ENCODE peak calls at places on chromosomes 13 and 19, in eight cellular contexts. V is cardiac muscle cell, C is foreskin fibroblast, Q is epithelial cell of esophagus, A is Peyer's patch, N is A549, W is suprapubic skin, B is upper lobe of right lung. D is an unnamed sample.

GRCh38 chr19:35027851-35028599 is 2.2 kb upstream of the SCN1B start:
- DNase-seq in V (no peak), C (peak; percentile 53), Q (no peak), A (no peak), N (no peak), W (no peak), B (no peak), D (no peak)

GRCh38 chr19:58569943-58570670 is 3.0 kb downstream of the MZF1 start:
- DNase-seq in V (no peak), C (no peak), Q (no peak), A (peak; percentile 11), N (no peak), W (peak; percentile 67), B (peak; percentile 57), D (peak; percentile 15)

GRCh38 chr13:109790951-109791605 is 4.7 kb upstream of the IRS2 start:
- DNase-seq in V (peak; percentile 52), C (peak; percentile 69), Q (peak; percentile 48), A (no peak), N (no peak), W (no peak), B (no peak), D (no peak)

GRCh38 chr19:16067205-16067938 is 8.9 kb upstream of the TPM4 start:
- DNase-seq in V (no peak), C (peak; percentile 61), Q (peak; percentile 96), A (no peak), N (no peak), W (peak; percentile 86), B (peak; percentile 88), D (no peak)

GRCh38 chr13:20525144-20525600 is 485 bp downstream of the CRYL1 start:
- DNase-seq in V (peak; percentile 29), C (peak; percentile 47), Q (peak; percentile 6), A (peak; percentile 29), N (no peak), W (peak; percentile 66), B (peak; percentile 69), D (no peak)

GRCh38 chr19:45275370-45275971 is 24.4 kb downstream of the MARK4 start:
- DNase-seq in V (no peak), C (peak; percentile 78), Q (no peak), A (no peak), N (no peak), W (no peak), B (no peak), D (no peak)

GRCh38 chr19:33797821-33798633 is 1.4 kb downstream of the KCTD15 start:
- DNase-seq in V (peak; percentile 81), C (peak; percentile 67), Q (peak; percentile 50), A (no peak), N (peak; percentile 67), W (no peak), B (no peak), D (no peak)

GRCh38 chr13:76829572-76830327 is 56.5 kb downstream of the KCTD12 start:
- DNase-seq in V (no peak), C (no peak), Q (no peak), A (no peak), N (no peak), W (no peak), B (no peak), D (no peak)

GRCh38 chr19:41570639-41571112 is 5.3 kb upstream of the CEACAM21 start:
- DNase-seq in V (peak; percentile 78), C (peak; percentile 89), Q (peak; percentile 75), A (peak; percentile 90), N (peak; percentile 90), W (peak; percentile 82), B (peak; percentile 92), D (peak; percentile 77)

GRCh38 chr13:27257648-27258253 is 6.4 kb downstream of the RPL21 start:
- DNase-seq in V (no peak), C (no peak), Q (no peak), A (no peak), N (no peak), W (no peak), B (no peak), D (no peak)

GRCh38 chr13:104823709-104824108 is 1711.8 kb downstream of the EFNB2 start:
- DNase-seq in V (no peak), C (no peak), Q (peak; percentile 42), A (no peak), N (no peak), W (no peak), B (no peak), D (no peak)

GRCh38 chr19:46299004-46299509 is 2.2 kb downstream of the HIF3A start:
- DNase-seq in V (peak; percentile 94), C (peak; percentile 98), Q (peak; percentile 83), A (peak; percentile 46), N (peak; percentile 95), W (peak; percentile 95), B (peak; percentile 97), D (no peak)

GRCh38 chr13:94784066-94784465 is 71.7 kb upstream of the SOX21 start:
- DNase-seq in V (no peak), C (no peak), Q (no peak), A (no peak), N (no peak), W (no peak), B (no peak), D (no peak)

GRCh38 chr13:42592915-42593718 is 19.2 kb downstream of the TNFSF11 start:
- DNase-seq in V (no peak), C (no peak), Q (no peak), A (no peak), N (no peak), W (no peak), B (no peak), D (no peak)

GRCh38 chr19:10523135-10523636 is 5.9 kb upstream of the S1PR5 start:
- DNase-seq in V (no peak), C (no peak), Q (no peak), A (no peak), N (no peak), W (no peak), B (no peak), D (no peak)

GRCh38 chr13:48502601-48503319 is 30.1 kb downstream of the RCBTB2 start:
- DNase-seq in V (no peak), C (no peak), Q (no peak), A (no peak), N (no peak), W (no peak), B (no peak), D (no peak)

GRCh38 chr13:71789952-71790351 is 77.1 kb downstream of the DACH1 start:
- DNase-seq in V (no peak), C (peak; percentile 6), Q (no peak), A (no peak), N (no peak), W (no peak), B (no peak), D (no peak)

GRCh38 chr13:111531505-111531904 is 211.1 kb downstream of the TEX29 start:
- DNase-seq in V (peak; percentile 11), C (no peak), Q (no peak), A (no peak), N (no peak), W (no peak), B (no peak), D (no peak)

GRCh38 chr13:38803566-38803965 is 116.7 kb downstream of the FREM2 start:
- DNase-seq in V (no peak), C (no peak), Q (no peak), A (no peak), N (no peak), W (no peak), B (no peak), D (no peak)

GRCh38 chr13:106981050-106981449 is 413.1 kb upstream of the ARGLU1 start:
- DNase-seq in V (no peak), C (no peak), Q (no peak), A (no peak), N (no peak), W (no peak), B (no peak), D (no peak)
- TF ChIP-seq CTCF in V (no peak), C (no peak), Q (no peak), A (no peak), N (no peak), W (no peak), B (no peak), D (no peak)

DNA sequence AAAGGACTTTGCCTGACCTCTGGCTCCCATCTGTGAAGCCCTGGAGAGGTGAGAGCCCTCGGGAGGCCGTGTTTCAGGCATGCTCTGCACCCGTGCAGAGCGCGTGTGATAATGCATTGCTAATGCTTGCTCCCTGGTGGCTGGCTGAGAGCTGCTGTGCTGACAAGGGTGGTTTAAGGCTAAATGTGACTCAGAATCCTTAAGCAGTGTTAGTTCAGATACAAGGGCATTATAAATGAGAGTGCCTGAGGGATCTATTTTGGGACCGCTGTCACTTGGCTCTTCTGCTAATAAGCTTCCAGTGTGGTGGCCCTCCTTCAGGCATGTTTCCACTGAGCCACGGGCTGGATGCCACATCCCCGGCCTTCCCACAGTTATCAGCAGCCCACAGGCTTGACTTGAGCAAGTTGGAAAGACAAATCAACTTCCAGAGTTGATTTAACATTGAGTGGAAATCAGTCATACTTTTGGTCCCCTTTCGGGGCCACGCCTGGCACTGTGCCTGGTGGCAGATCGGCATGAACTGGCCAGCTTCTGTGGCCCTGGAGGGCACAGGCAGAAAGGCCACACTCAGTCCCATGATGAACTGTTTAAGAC is 17.0 kb downstream of the ALOX5AP start:
- DNase-seq in V (peak; percentile 60), C (peak; percentile 52), Q (peak; percentile 13), A (no peak), N (no peak), W (no peak), B (no peak), D (no peak)
- TF ChIP-seq CTCF in V (peak; percentile 9), C (no peak), Q (no peak), A (no peak), N (no peak), W (no peak), B (no peak), D (no peak)

GRCh38 chr19:48967346-48968178 is 2.5 kb downstream of the FTL start:
- DNase-seq in V (no peak), C (peak; percentile 86), Q (peak; percentile 33), A (no peak), N (peak; percentile 60), W (no peak), B (peak; percentile 77), D (no peak)
- TF ChIP-seq CTCF in V (no peak), C (no peak), Q (no peak), A (no peak), N (no peak), W (no peak), B (no peak), D (no peak)

DNA sequence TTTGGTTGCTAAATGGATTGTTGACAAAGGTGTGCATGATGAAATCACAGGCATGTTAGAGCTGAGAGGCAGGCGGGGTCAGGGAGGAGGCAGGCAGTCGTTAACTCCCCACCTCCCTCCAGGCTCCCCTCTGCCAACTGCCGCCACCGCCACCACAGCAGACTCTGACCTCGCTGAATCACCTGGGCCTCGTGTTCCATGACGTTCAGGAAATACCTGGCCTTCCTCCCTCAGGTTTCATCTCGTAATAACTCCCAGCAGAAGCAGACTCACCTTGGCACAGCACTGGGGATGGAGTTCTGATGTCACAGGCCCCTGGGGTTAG is 198.5 kb downstream of the KATNAL1 start:
- DNase-seq in V (no peak), C (no peak), Q (peak; percentile 99), A (no peak), N (no peak), W (peak; percentile 77), B (peak; percentile 89), D (no peak)
- TF ChIP-seq CTCF in V (no peak), C (no peak), Q (no peak), A (no peak), N (no peak), W (no peak), B (no peak), D (no peak)